ENCODE peak calls at places on chromosomes 12 and 14, in four cellular contexts. G is IMR-90, P is H9, U is H1. A is an unnamed sample.

GRCh38 chr12:52637299-52637698 is 14.7 kb downstream of the KRT2 start:
- DNase-seq in G (no peak), P (peak), U (peak), A (no peak)

GRCh38 chr12:4269279-4269991 is 4.1 kb upstream of the CCND2 start:
- DNase-seq in G (peak), P (peak), U (peak), A (peak)

GRCh38 chr12:101862245-101862644 is 15.1 kb upstream of the DRAM1 start:
- DNase-seq in G (no peak), P (no peak), U (no peak), A (no peak)

GRCh38 chr12:106782619-106783018 is 8.1 kb downstream of the RIC8B start:
- DNase-seq in G (no peak), P (no peak), U (no peak), A (no peak)

GRCh38 chr14:54329082-54329695 is 67.6 kb upstream of the CDKN3 start:
- DNase-seq in G (peak), P (peak), U (peak), A (peak)

GRCh38 chr12:113322353-113322752 is 12.6 kb downstream of the SLC8B1 start:
- DNase-seq in G (peak), P (no peak), U (no peak), A (no peak)

GRCh38 chr12:116927244-116927940 is 16.6 kb downstream of the FBXW8 start:
- DNase-seq in G (no peak), P (no peak), U (no peak), A (peak)

GRCh38 chr12:12718853-12719252 is 1.7 kb downstream of the CDKN1B start:
- DNase-seq in G (peak), P (no peak), U (no peak), A (no peak)

GRCh38 chr14:102508774-102509743 is 517 bp downstream of the ANKRD9 start:
- DNase-seq in G (peak), P (no peak), U (no peak), A (peak)

GRCh38 chr14:42665083-42665482 is 1058.4 kb downstream of the LRFN5 start:
- DNase-seq in G (no peak), P (no peak), U (no peak), A (peak)

GRCh38 chr12:117502633-117503032 is 141.2 kb upstream of the NOS1 start:
- DNase-seq in G (no peak), P (no peak), U (no peak), A (no peak)

GRCh38 chr12:85807681-85808228 is 28.5 kb downstream of the RASSF9 start:
- DNase-seq in G (no peak), P (no peak), U (no peak), A (no peak)

GRCh38 chr12:70367268-70368141 is 1.4 kb downstream of the KCNMB4 start:
- DNase-seq in G (peak), P (no peak), U (no peak), A (peak)

GRCh38 chr14:52048641-52049204 is 20.1 kb downstream of the NID2 start:
- DNase-seq in G (no peak), P (no peak), U (no peak), A (no peak)

GRCh38 chr12:13154851-13155250 is 41.7 kb upstream of the EMP1 start:
- DNase-seq in G (no peak), P (no peak), U (no peak), A (no peak)

GRCh38 chr14:102125546-102125945 is 14.2 kb upstream of the WDR20 start:
- DNase-seq in G (no peak), P (no peak), U (no peak), A (peak)

GRCh38 chr14:23403908-23404307 is 4.2 kb downstream of the MYH6 start:
- DNase-seq in G (no peak), P (no peak), U (no peak), A (no peak)

GRCh38 chr12:108518101-108518715 is 3.1 kb downstream of the FICD start:
- DNase-seq in G (no peak), P (no peak), U (no peak), A (no peak)

GRCh38 chr14:32706672-32707071 is 232.0 kb upstream of the NPAS3 start:
- DNase-seq in G (no peak), P (no peak), U (no peak), A (no peak)

GRCh38 chr14:44795725-44796124 is 166.0 kb downstream of the KLHL28 start:
- DNase-seq in G (peak), P (peak), U (no peak), A (peak)

GRCh38 chr12:59396519-59396918 is 199.3 kb upstream of the SLC16A7 start:
- DNase-seq in G (no peak), P (no peak), U (no peak), A (no peak)

GRCh38 chr12:62250671-62251608 is 9.3 kb upstream of the USP15 start:
- DNase-seq in G (peak), P (no peak), U (no peak), A (peak)

GRCh38 chr14:38662781-38663180 is 406.9 kb upstream of the CLEC14A start:
- DNase-seq in G (no peak), P (no peak), U (no peak), A (peak)

GRCh38 chr14:99120147-99121026 is 151.6 kb downstream of the BCL11B start:
- DNase-seq in G (no peak), P (peak), U (peak), A (no peak)

DNA sequence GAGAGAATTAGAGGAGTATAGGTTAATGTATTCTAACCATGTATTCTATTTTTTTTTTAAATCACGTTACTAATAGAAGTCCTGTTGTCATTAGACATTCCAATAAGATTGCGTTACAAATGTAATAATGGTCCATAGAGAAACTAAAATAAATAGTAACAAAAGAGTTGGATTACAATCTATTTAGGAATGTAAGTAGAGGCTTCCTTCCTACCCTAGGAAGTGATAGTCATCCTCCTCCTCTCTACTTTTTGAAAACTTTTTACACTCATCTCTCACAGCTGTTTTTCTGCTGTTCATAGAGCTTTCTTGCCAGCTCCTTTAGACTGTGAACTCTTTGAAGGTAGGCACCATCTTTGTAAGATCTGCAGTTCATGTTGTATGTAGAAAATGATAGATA is 23.6 kb downstream of the TRHDE start:
- DNase-seq in G (peak), P (no peak), U (no peak), A (no peak)
- H3K56ac ChIP-seq in G (peak), P (no peak), U (no peak), A (no peak)

DNA sequence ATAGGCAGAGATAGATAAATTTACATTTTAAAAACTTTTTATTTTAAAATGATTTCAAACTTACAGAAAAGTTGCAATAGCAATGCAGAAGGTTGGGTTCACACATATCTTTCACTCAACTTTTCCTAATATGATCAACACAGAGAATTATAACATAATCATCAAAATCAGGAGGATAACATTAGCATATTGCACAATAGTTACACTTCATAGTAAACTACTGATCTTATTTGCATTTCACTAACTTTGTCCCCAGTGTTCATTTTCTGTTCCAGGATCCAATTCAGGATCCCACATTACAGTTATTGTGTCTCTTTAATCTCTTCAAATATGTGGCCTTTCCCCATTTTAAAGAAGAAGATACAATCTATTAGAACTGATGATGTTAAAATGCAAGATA is 115.4 kb upstream of the ETV6 start:
- DNase-seq in G (no peak), P (no peak), U (no peak), A (no peak)
- H3K56ac ChIP-seq in G (no peak), P (no peak), U (no peak), A (no peak)

DNA sequence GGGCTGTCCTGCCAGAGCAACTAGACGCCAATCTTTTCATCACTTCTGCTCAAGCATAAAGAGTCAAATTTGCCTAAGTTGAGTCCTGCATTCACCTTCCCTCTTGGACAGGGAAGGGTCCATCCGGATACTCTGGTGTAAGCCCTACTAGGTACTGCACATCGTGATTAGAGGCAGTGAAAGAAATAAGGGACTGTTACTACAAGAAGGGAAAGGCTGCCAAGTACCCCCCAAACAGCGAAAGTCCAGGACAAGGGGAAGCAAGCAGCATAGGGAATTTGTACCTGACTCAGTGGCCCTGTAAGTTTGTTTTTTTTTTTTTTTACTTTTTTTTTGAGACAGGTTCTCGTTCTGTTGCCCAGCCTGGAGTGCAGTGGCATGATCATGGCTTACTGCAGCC is 13.7 kb upstream of the PLEKHH1 start:
- DNase-seq in G (no peak), P (no peak), U (no peak), A (no peak)
- H3K56ac ChIP-seq in G (no peak), P (no peak), U (no peak), A (no peak)

GRCh38 chr12:22635812-22636211 is 10.8 kb downstream of the ETNK1 start:
- DNase-seq in G (no peak), P (no peak), U (no peak), A (peak)

GRCh38 chr12:22628228-22628627 is 3.3 kb downstream of the ETNK1 start:
- DNase-seq in G (no peak), P (no peak), U (no peak), A (no peak)

GRCh38 chr12:22634883-22635282 is 9.9 kb downstream of the ETNK1 start:
- DNase-seq in G (no peak), P (no peak), U (no peak), A (no peak)

GRCh38 chr12:22627351-22627750 is 2.4 kb downstream of the ETNK1 start:
- DNase-seq in G (no peak), P (no peak), U (no peak), A (no peak)

GRCh38 chr12:22631863-22632463 is 7.0 kb downstream of the ETNK1 start:
- DNase-seq in G (peak), P (no peak), U (no peak), A (no peak)
- H3K56ac ChIP-seq in G (no peak), P (no peak), U (no peak), A (no peak)

DNA sequence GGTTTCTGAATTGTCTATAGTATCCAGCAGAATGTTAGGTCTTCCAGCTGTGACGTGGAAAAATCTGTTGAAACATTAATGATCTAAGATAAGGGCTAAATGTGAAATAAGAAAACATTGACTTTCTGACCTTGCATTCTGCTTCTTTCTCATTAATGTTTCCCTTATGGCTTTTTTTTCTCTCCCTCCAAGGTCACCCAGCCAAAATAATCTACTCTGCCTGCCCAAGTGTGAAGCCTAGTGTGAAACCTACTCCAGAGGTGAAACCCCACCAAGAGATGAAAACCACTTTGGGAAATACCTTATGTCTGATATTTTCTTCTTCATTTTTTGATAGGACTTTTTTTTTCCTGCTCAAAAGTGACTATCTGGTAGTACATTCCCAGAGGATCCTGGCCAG is 108.0 kb downstream of the SSPN start:
- DNase-seq in G (no peak), P (no peak), U (no peak), A (no peak)
- H3K56ac ChIP-seq in G (no peak), P (no peak), U (no peak), A (no peak)